ENCODE peak calls at places on chromosomes 6 and 20, in five cellular contexts. One of them, this sample, is unnamed.

GRCh38 chr20:49160057-49160929 is 27.8 kb downstream of the STAU1 start:
- DNase-seq in left lung: no peak
- DNase-seq in endothelial cell: no peak
- DNase-seq in mesothelial cell of epicardium: no peak
- DNase-seq in GM10248: no peak
- DNase-seq in this sample: no peak

GRCh38 chr6:113857565-113858066 is 471 bp downstream of the MARCKS start:
- DNase-seq in left lung: peak
- DNase-seq in endothelial cell: peak
- DNase-seq in mesothelial cell of epicardium: peak
- DNase-seq in GM10248: peak
- DNase-seq in this sample: no peak

GRCh38 chr20:16283978-16284377 is 289.3 kb downstream of the KIF16B start:
- DNase-seq in left lung: no peak
- DNase-seq in endothelial cell: no peak
- DNase-seq in mesothelial cell of epicardium: no peak
- DNase-seq in GM10248: no peak
- DNase-seq in this sample: no peak

GRCh38 chr6:149936743-149937142 is 5.1 kb upstream of the ULBP2 start:
- DNase-seq in left lung: no peak
- DNase-seq in endothelial cell: no peak
- DNase-seq in mesothelial cell of epicardium: no peak
- DNase-seq in GM10248: no peak
- DNase-seq in this sample: no peak

GRCh38 chr6:155418017-155418749 is 37.5 kb downstream of the NOX3 start:
- DNase-seq in left lung: no peak
- DNase-seq in endothelial cell: no peak
- DNase-seq in mesothelial cell of epicardium: no peak
- DNase-seq in GM10248: peak
- DNase-seq in this sample: no peak

GRCh38 chr6:35491558-35492541 is 5.0 kb downstream of the TEAD3 start:
- DNase-seq in left lung: no peak
- DNase-seq in endothelial cell: no peak
- DNase-seq in mesothelial cell of epicardium: no peak
- DNase-seq in GM10248: no peak
- DNase-seq in this sample: no peak

GRCh38 chr6:40855481-40855880 is 183.5 kb downstream of the UNC5CL start:
- DNase-seq in left lung: no peak
- DNase-seq in endothelial cell: no peak
- DNase-seq in mesothelial cell of epicardium: no peak
- DNase-seq in GM10248: no peak
- DNase-seq in this sample: no peak

GRCh38 chr20:1827974-1828785 is 67.0 kb upstream of the SIRPA start:
- DNase-seq in left lung: no peak
- DNase-seq in endothelial cell: no peak
- DNase-seq in mesothelial cell of epicardium: no peak
- DNase-seq in GM10248: no peak
- DNase-seq in this sample: peak

GRCh38 chr6:89034586-89035251 is 45.8 kb upstream of the PNRC1 start:
- DNase-seq in left lung: no peak
- DNase-seq in endothelial cell: no peak
- DNase-seq in mesothelial cell of epicardium: no peak
- DNase-seq in GM10248: no peak
- DNase-seq in this sample: no peak

GRCh38 chr20:25277051-25277801 is 29.3 kb downstream of the PYGB start:
- DNase-seq in left lung: peak
- DNase-seq in endothelial cell: no peak
- DNase-seq in mesothelial cell of epicardium: no peak
- DNase-seq in GM10248: no peak
- DNase-seq in this sample: no peak

GRCh38 chr6:87731818-87732661 is 30.0 kb upstream of the AKIRIN2 start:
- DNase-seq in left lung: peak
- DNase-seq in endothelial cell: no peak
- DNase-seq in mesothelial cell of epicardium: peak
- DNase-seq in GM10248: peak
- DNase-seq in this sample: no peak

GRCh38 chr6:127367023-127367375 is 23.6 kb upstream of the ECHDC1 start:
- DNase-seq in left lung: no peak
- DNase-seq in endothelial cell: no peak
- DNase-seq in mesothelial cell of epicardium: no peak
- DNase-seq in GM10248: no peak
- DNase-seq in this sample: no peak

GRCh38 chr6:56491606-56492328 is 150.9 kb downstream of the DST start:
- DNase-seq in left lung: no peak
- DNase-seq in endothelial cell: no peak
- DNase-seq in mesothelial cell of epicardium: no peak
- DNase-seq in GM10248: no peak
- DNase-seq in this sample: no peak

GRCh38 chr6:1686117-1687098 is 76.7 kb downstream of the FOXC1 start:
- DNase-seq in left lung: no peak
- DNase-seq in endothelial cell: no peak
- DNase-seq in mesothelial cell of epicardium: no peak
- DNase-seq in GM10248: no peak
- DNase-seq in this sample: no peak

GRCh38 chr20:49037962-49038387 is 8.1 kb upstream of the CSE1L start:
- DNase-seq in left lung: no peak
- DNase-seq in endothelial cell: no peak
- DNase-seq in mesothelial cell of epicardium: no peak
- DNase-seq in GM10248: no peak
- DNase-seq in this sample: no peak

GRCh38 chr6:138044972-138045371 is 62.2 kb downstream of the PERP start:
- DNase-seq in left lung: no peak
- DNase-seq in endothelial cell: no peak
- DNase-seq in mesothelial cell of epicardium: no peak
- DNase-seq in GM10248: no peak
- DNase-seq in this sample: no peak

GRCh38 chr6:52538921-52539354 is 37.9 kb downstream of the TRAM2 start:
- DNase-seq in left lung: no peak
- DNase-seq in endothelial cell: no peak
- DNase-seq in mesothelial cell of epicardium: no peak
- DNase-seq in GM10248: no peak
- DNase-seq in this sample: no peak

GRCh38 chr6:16163066-16163465 is 34.2 kb downstream of the MYLIP start:
- DNase-seq in left lung: no peak
- DNase-seq in endothelial cell: no peak
- DNase-seq in mesothelial cell of epicardium: no peak
- DNase-seq in GM10248: no peak
- DNase-seq in this sample: no peak

GRCh38 chr6:7786206-7786605 is 60.3 kb downstream of the BMP6 start:
- DNase-seq in left lung: no peak
- DNase-seq in endothelial cell: no peak
- DNase-seq in mesothelial cell of epicardium: no peak
- DNase-seq in GM10248: no peak
- DNase-seq in this sample: no peak

DNA sequence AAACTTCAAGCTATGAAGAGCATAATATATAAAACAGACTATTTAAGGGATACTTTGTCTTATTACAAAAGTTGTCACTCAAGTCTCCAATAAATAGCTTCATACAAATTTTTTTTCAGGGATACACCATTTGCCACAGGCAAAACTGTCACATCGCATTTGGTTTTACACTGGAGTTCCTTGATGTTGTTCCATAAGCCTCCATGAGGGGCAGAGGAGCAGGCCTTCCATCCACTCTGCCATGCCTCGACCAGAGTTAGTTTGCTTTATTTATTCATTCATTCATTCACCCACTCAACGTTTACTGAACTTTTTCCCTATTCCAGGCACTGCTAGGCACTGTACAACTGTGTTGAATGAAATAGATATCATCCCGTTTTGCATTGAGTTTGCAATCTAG is 246.6 kb downstream of the PHF3 start:
- DNase-seq in left lung: no peak
- DNase-seq in endothelial cell: no peak
- DNase-seq in mesothelial cell of epicardium: no peak
- DNase-seq in GM10248: no peak
- DNase-seq in this sample: no peak
- TF ChIP-seq CTCF in left lung: no peak
- TF ChIP-seq CTCF in endothelial cell: peak
- TF ChIP-seq CTCF in mesothelial cell of epicardium: peak
- TF ChIP-seq CTCF in GM10248: no peak
- TF ChIP-seq CTCF in this sample: peak

DNA sequence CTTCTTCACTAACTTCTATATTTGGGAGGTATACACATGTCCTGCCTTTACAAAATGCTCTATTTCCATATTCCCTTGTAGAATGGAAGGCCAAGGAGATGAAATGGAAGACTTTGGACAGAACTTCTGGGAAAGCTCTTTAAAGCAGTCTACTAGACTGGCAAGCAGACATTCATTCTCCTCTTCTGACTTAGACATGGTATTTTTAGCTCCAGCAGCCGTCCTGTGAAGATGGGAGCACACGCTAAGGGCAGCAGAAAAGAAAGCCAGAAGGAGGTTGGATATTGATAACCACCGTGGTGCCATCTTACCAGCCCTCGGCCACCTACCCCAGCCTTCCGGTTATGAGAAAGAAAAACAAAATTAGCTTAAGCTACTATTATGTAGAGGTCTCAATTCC is 70.1 kb upstream of the E2F3 start:
- DNase-seq in left lung: no peak
- DNase-seq in endothelial cell: no peak
- DNase-seq in mesothelial cell of epicardium: no peak
- DNase-seq in GM10248: no peak
- DNase-seq in this sample: no peak
- TF ChIP-seq CTCF in left lung: no peak
- TF ChIP-seq CTCF in endothelial cell: no peak
- TF ChIP-seq CTCF in mesothelial cell of epicardium: no peak
- TF ChIP-seq CTCF in GM10248: no peak
- TF ChIP-seq CTCF in this sample: no peak

DNA sequence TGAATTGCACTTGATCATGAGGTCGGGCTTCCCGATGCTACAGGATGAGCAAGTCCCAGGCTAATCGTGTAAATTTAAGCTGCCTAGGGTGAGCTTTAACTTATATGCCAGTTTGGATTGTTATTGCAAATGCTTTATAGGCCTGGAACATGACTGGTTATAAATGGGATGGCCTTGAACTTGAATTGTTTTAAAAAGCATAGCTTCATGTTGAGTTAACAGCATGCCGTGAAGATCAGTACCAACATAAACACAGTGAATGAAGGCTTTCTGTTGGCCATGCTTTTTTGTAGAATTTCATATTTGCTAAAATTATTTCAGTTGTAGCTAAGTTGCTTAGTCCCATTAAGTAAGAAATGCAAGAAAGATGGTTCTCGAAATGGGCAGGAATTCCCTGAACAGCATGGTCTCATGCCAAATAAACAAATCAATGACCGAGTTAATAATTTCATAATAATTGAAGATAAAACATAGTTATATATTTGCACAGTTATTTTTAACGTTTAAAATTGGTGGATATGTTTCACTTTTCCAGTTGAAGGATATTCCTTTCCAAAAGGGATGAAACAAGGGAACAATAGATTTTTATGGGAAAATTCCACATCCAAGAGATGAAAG is 76.6 kb upstream of the ARID1B start:
- DNase-seq in left lung: no peak
- DNase-seq in endothelial cell: no peak
- DNase-seq in mesothelial cell of epicardium: no peak
- DNase-seq in GM10248: no peak
- DNase-seq in this sample: no peak
- TF ChIP-seq CTCF in left lung: no peak
- TF ChIP-seq CTCF in endothelial cell: no peak
- TF ChIP-seq CTCF in mesothelial cell of epicardium: no peak
- TF ChIP-seq CTCF in GM10248: no peak
- TF ChIP-seq CTCF in this sample: no peak

DNA sequence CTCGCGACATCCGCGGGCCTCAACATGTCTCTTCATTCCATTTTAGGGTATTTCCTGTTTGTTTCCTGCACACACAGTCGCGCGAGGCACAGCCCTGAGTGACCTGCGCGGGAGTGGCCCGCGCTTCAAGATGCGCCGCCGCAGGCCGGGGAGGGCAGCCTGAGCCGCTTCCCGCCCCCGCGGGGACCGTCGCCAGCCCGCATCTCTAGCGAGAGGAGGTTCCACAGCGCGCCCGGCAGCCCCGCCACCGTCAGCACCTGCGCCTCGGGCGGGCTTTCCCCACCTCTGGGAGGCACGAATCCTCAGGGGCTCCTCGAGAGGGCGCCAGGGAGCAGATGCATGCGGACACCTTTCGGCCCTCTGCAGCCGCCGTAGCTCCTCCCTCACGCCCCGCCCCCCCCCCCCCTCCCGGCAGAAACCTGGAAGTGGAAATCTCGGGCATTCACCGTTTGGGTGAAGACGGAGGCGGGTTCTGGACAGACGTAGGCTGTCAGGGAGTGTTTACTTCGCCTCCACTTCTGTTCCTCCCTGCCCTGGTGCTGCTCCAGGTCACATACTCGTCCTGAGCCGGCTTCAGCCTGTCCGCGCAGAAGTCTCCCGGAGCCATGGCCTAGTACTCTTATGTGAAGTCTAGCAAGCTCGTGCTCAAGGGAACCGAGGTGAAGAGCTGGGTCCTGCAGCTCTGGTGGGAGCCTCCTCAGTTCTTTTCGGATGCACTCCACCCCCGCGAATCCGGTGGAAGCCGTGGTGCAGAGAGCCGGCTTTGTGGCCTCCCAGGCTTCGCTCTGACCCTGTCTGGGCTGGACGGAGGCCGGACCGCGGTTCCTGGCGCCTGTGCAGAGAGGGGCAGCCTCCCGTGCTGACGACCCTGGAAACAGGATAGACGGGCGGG is 880.5 kb upstream of the DEFB115 start:
- DNase-seq in left lung: peak
- DNase-seq in endothelial cell: peak
- DNase-seq in mesothelial cell of epicardium: no peak
- DNase-seq in GM10248: peak
- DNase-seq in this sample: no peak
- TF ChIP-seq CTCF in left lung: peak
- TF ChIP-seq CTCF in endothelial cell: peak
- TF ChIP-seq CTCF in mesothelial cell of epicardium: no peak
- TF ChIP-seq CTCF in GM10248: peak
- TF ChIP-seq CTCF in this sample: no peak

DNA sequence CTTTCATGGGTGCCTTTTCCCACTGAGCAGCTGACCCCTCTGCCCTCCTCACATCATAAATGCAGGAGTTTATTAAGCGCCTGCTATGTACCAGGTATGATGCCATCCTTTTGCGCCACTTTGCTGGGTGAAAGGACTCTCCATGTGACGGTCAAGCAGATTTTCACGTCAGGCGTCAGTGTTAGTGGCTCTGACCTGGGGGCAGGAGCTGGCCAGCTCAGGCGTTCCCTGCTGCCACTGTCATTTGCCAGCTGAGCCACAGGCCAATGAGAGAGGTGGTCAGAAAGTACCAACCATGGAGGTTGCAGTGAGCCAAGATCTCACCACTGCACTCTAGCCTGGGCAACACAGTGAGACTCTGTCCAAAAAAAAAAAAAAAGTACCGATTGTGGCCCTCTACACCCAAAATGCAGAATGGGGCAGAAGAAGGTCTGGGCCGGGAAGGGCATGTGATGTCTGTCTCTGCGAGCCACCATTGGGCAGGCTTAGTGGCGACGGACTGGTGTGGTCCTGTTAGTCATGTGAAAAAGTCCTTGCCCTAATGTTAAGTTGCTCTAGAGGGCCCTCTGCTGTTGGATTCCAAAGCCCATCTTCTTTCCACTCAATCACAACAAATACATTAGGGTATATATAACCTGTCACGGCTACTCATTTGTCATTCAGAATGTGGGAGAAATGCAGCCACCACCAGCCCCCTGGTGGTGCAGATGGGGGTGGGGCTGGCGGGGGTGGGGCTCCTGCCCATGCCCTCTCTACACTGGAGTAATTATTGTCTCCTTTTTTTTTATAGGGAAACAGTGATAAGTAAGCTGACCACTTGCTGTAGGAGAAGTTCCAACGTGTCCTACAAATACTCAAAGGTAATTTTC is 18.4 kb upstream of the SLC22A1 start:
- DNase-seq in left lung: no peak
- DNase-seq in endothelial cell: peak
- DNase-seq in mesothelial cell of epicardium: no peak
- DNase-seq in GM10248: no peak
- DNase-seq in this sample: peak
- TF ChIP-seq CTCF in left lung: no peak
- TF ChIP-seq CTCF in endothelial cell: peak
- TF ChIP-seq CTCF in mesothelial cell of epicardium: no peak
- TF ChIP-seq CTCF in GM10248: peak
- TF ChIP-seq CTCF in this sample: peak